ENCODE peak calls at places on chromosome 6, in ten cellular contexts. A is stomach, Q is endothelial cell of umbilical vein, S is vagina, K is suprapubic skin, R is H1, L is transverse colon, O is sigmoid colon, P is HL-60, Z is breast epithelium. E is an unnamed sample.
A peak's percentile ranks its signal among the peaks of the same experiment; 100 is the strongest.

GRCh38 chr6:17015144-17015543 is 86.7 kb upstream of the STMND1 start:
- DNase-seq in A (no peak), Q (no peak), S (no peak), K (no peak), R (no peak), L (no peak), O (no peak), P (no peak), Z (no peak), E (no peak)

GRCh38 chr6:25346064-25346463 is 66.9 kb downstream of the CARMIL1 start:
- DNase-seq in A (no peak), Q (no peak), S (no peak), K (no peak), R (no peak), L (no peak), O (no peak), P (no peak), Z (no peak), E (no peak)

GRCh38 chr6:79737172-79737571 is 106.0 kb downstream of the SH3BGRL2 start:
- DNase-seq in A (no peak), Q (peak; percentile 79), S (no peak), K (no peak), R (no peak), L (peak; percentile 12), O (no peak), P (no peak), Z (no peak), E (peak; percentile 51)

GRCh38 chr6:1321715-1322114 is 9.8 kb downstream of the FOXQ1 start:
- DNase-seq in A (no peak), Q (no peak), S (no peak), K (no peak), R (no peak), L (no peak), O (no peak), P (peak; percentile 27), Z (no peak), E (no peak)

GRCh38 chr6:3176562-3177355 is 19.4 kb upstream of the TUBB2A start:
- DNase-seq in A (no peak), Q (peak; percentile 69), S (no peak), K (peak; percentile 65), R (no peak), L (no peak), O (no peak), P (peak; percentile 63), Z (no peak), E (no peak)

GRCh38 chr6:103677290-103677689 is 1182.4 kb downstream of the HACE1 start:
- DNase-seq in A (no peak), Q (no peak), S (no peak), K (no peak), R (no peak), L (no peak), O (no peak), P (no peak), Z (no peak), E (no peak)

GRCh38 chr6:99501762-99502161 is 13.5 kb downstream of the USP45 start:
- DNase-seq in A (no peak), Q (no peak), S (no peak), K (no peak), R (no peak), L (no peak), O (no peak), P (no peak), Z (no peak), E (no peak)

GRCh38 chr6:37007340-37008043 is 2.0 kb downstream of the FGD2 start:
- DNase-seq in A (no peak), Q (no peak), S (no peak), K (no peak), R (no peak), L (peak; percentile 51), O (no peak), P (no peak), Z (no peak), E (no peak)

GRCh38 chr6:25998379-25998778 is 35.8 kb downstream of the TRIM38 start:
- DNase-seq in A (no peak), Q (no peak), S (no peak), K (no peak), R (no peak), L (no peak), O (no peak), P (no peak), Z (no peak), E (no peak)

GRCh38 chr6:29653452-29654038 is 3.3 kb upstream of the MOG start:
- DNase-seq in A (peak; percentile 47), Q (peak; percentile 66), S (no peak), K (no peak), R (no peak), L (peak; percentile 23), O (no peak), P (no peak), Z (no peak), E (peak; percentile 50)

GRCh38 chr6:132734694-132735236 is 20.9 kb upstream of the VNN1 start:
- DNase-seq in A (no peak), Q (no peak), S (no peak), K (no peak), R (no peak), L (no peak), O (no peak), P (peak; percentile 49), Z (no peak), E (no peak)

GRCh38 chr6:26330835-26331808 is 33.9 kb upstream of the BTN3A2 start:
- DNase-seq in A (no peak), Q (peak; percentile 51), S (no peak), K (no peak), R (peak; percentile 82), L (no peak), O (no peak), P (no peak), Z (no peak), E (no peak)

GRCh38 chr6:10441004-10441654 is 26.3 kb upstream of the TFAP2A start:
- DNase-seq in A (no peak), Q (no peak), S (peak; percentile 85), K (no peak), R (no peak), L (no peak), O (no peak), P (no peak), Z (no peak), E (no peak)

GRCh38 chr6:44920952-44921491 is 407.1 kb upstream of the RUNX2 start:
- DNase-seq in A (no peak), Q (peak; percentile 25), S (no peak), K (no peak), R (no peak), L (no peak), O (no peak), P (no peak), Z (no peak), E (no peak)

GRCh38 chr6:168774381-168774780 is 333.4 kb downstream of the SMOC2 start:
- DNase-seq in A (no peak), Q (no peak), S (no peak), K (no peak), R (no peak), L (no peak), O (no peak), P (no peak), Z (no peak), E (no peak)

GRCh38 chr6:113182370-113183141 is 674.6 kb upstream of the MARCKS start:
- DNase-seq in A (no peak), Q (peak; percentile 82), S (no peak), K (no peak), R (no peak), L (no peak), O (no peak), P (no peak), Z (no peak), E (no peak)

GRCh38 chr6:78810146-78810545 is 57.2 kb upstream of the IRAK1BP1 start:
- DNase-seq in A (no peak), Q (peak; percentile 60), S (no peak), K (no peak), R (no peak), L (peak; percentile 15), O (no peak), P (no peak), Z (no peak), E (peak; percentile 58)

DNA sequence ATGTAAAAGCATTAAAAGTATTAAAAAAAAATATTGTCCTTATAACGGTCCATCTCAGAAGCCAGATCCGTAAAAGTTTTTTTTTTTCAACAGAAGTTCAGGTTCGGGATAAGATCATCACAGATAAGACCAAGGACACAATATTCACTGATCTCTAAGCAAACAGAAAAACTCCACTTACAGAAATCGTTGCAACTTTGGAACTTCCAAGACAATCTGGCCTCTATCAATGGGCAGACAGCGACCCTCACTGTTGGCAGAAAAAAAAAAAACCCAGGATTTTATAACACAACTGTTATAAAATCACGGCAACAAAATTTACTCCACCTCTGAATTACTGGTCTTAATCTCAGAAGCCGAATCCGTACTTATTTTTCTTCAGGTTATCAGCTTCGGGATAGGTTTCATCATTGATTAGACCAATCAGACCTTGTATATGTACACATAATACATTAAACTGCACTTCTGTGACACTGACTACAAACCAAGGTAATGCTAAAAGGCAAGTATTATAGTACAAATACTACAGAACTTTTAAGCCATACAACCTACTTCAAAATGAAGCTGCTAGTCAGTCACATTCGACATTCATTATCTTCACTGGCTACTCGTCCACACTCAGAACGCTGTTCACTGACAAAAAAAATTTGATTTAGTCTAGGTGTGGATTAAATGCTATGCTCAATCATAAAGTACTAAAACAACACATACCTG is 34.7 kb upstream of the SYNCRIP start:
- DNase-seq in A (no peak), Q (peak; percentile 49), S (no peak), K (no peak), R (no peak), L (no peak), O (no peak), P (peak; percentile 54), Z (no peak), E (no peak)
- TF ChIP-seq CTCF in A (no peak), Q (no peak), S (no peak), K (no peak), R (no peak), L (no peak), O (no peak), P (no peak), Z (no peak), E (no peak)

GRCh38 chr6:43715056-43715788 is 27.6 kb upstream of the MRPS18A start:
- DNase-seq in A (no peak), Q (no peak), S (no peak), K (no peak), R (no peak), L (peak; percentile 65), O (peak; percentile 25), P (no peak), Z (no peak), E (no peak)
- TF ChIP-seq POLR2AphosphoS5 in A (no peak), Q (no peak), S (no peak), K (no peak), R (no peak), L (no peak), O (no peak), P (no peak), Z (no peak), E (no peak)

DNA sequence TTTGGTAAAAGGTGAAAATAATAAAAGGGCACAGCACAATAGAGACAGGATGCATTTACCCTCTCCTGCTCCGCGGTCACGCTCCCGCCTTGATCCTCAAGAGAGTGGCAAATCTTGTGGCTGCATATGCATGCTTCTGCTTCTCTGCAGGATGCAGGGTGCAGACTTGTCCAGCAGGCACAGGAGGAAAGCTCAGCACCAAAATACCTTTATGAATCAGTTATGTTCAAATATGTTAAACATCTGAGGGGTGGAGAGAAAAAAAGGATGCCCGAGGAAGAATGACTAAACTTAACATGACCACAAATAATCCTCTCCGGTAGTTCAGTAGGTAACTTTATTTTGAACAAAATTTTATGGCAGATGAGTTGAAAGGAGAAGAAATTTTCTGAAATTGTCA is 366.1 kb upstream of the SOX4 start:
- DNase-seq in A (no peak), Q (no peak), S (no peak), K (no peak), R (no peak), L (no peak), O (no peak), P (no peak), Z (no peak), E (no peak)
- TF ChIP-seq CTCF in A (no peak), Q (no peak), S (no peak), K (no peak), R (no peak), L (no peak), O (no peak), P (no peak), Z (peak; percentile 11), E (no peak)

GRCh38 chr6:153170511-153170910 is 39.4 kb upstream of the RGS17 start:
- DNase-seq in A (no peak), Q (no peak), S (no peak), K (no peak), R (no peak), L (no peak), O (no peak), P (no peak), Z (no peak), E (no peak)
- TF ChIP-seq POLR2AphosphoS5 in A (no peak), Q (no peak), S (no peak), K (no peak), R (no peak), L (no peak), O (no peak), P (no peak), Z (no peak), E (no peak)